ENCODE peak calls at places on chromosomes 1 and 21, in six cellular contexts. J is stimulated activated CD4-positive, alpha-beta T cell treated with anti-CD3 and anti-CD28 coated beads, Interleukin-12 subunit alpha, Interleukin-12 subunit beta, amount 100 ng/mL, for 4 hours; H is activated CD4-positive, alpha-beta T cell treated with anti-CD3 and anti-CD28 coated beads, Interleukin-2, amount 50 U/mL, for 1 hour; O is heart right ventricle; A is ELR; Y is AG09309. I is an unnamed sample.

GRCh38 chr21:41425954-41426655 is at the start of gene MX1:
- DNase-seq in O (peak; percentile 77), J (peak; percentile 77), A (peak; percentile 60), H (peak; percentile 88), Y (no peak), I (no peak)

GRCh38 chr1:206457408-206457807 is 12.9 kb upstream of the IKBKE start:
- DNase-seq in Y (no peak), A (peak; percentile 60), J (no peak), O (no peak), H (no peak), I (no peak)

GRCh38 chr1:3219005-3219724 is 150.2 kb downstream of the PRDM16 start:
- DNase-seq in Y (peak; percentile 23), J (no peak), O (peak; percentile 76), A (no peak), H (no peak), I (no peak)

GRCh38 chr1:66412689-66413088 is 121.3 kb upstream of the SGIP1 start:
- DNase-seq in H (no peak), J (no peak), Y (no peak), A (peak; percentile 22), O (no peak), I (no peak)

GRCh38 chr1:73637275-73637674 is 560.7 kb downstream of the LRRIQ3 start:
- DNase-seq in A (no peak), O (no peak), Y (no peak), H (no peak), J (no peak), I (no peak)

GRCh38 chr1:89942825-89943658 is 51.9 kb upstream of the ZNF326 start:
- DNase-seq in J (no peak), A (peak; percentile 82), Y (peak; percentile 50), H (no peak), O (no peak), I (peak; percentile 84)

GRCh38 chr1:22646359-22646758 is 2.9 kb downstream of the C1QC start:
- DNase-seq in H (no peak), J (no peak), O (no peak), Y (no peak), A (no peak), I (no peak)

GRCh38 chr1:111880866-111881837 is 108.3 kb downstream of the KCND3 start:
- DNase-seq in O (peak; percentile 41), A (no peak), H (no peak), Y (no peak), J (no peak), I (no peak)

GRCh38 chr1:242847390-242847993 is 323.0 kb upstream of the PLD5 start:
- DNase-seq in O (no peak), Y (no peak), A (peak; percentile 7), J (no peak), H (no peak), I (peak; percentile 70)

GRCh38 chr1:59976194-59977074 is 49.9 kb upstream of the CYP2J2 start:
- DNase-seq in H (peak; percentile 37), A (peak; percentile 59), Y (no peak), J (peak; percentile 46), O (peak; percentile 63), I (peak; percentile 65)

GRCh38 chr1:143661418-143662120 is 310.2 kb downstream of the FAM72C start:
- DNase-seq in H (no peak), A (no peak), Y (no peak), J (no peak), O (no peak), I (no peak)

GRCh38 chr1:79044974-79045650 is 38.6 kb upstream of the ADGRL4 start:
- DNase-seq in O (no peak), J (no peak), H (no peak), A (no peak), Y (no peak), I (no peak)